ENCODE peak calls at places on chromosomes 12 and 14, in five cellular contexts. One of them, this sample, is unnamed.
A peak's percentile ranks its signal among the peaks of the same experiment; 100 is the strongest.

GRCh38 chr14:64198486-64198885 is 95.7 kb downstream of the ESR2 start:
- DNase-seq in stomach: no peak
- DNase-seq in ascending aorta: no peak
- DNase-seq in AG10803: no peak
- DNase-seq in choroid plexus epithelial cell: no peak
- DNase-seq in this sample: no peak

GRCh38 chr12:788288-788687 is 35.9 kb downstream of the WNK1 start:
- DNase-seq in stomach: no peak
- DNase-seq in ascending aorta: no peak
- DNase-seq in AG10803: no peak
- DNase-seq in choroid plexus epithelial cell: no peak
- DNase-seq in this sample: no peak

GRCh38 chr14:90775441-90775840 is 40.8 kb downstream of the TTC7B start:
- DNase-seq in stomach: no peak
- DNase-seq in ascending aorta: no peak
- DNase-seq in AG10803: no peak
- DNase-seq in choroid plexus epithelial cell: no peak
- DNase-seq in this sample: no peak

GRCh38 chr14:35883677-35884293 is 57.6 kb downstream of the BRMS1L start:
- DNase-seq in stomach: peak; percentile 54
- DNase-seq in ascending aorta: no peak
- DNase-seq in AG10803: peak; percentile 32
- DNase-seq in choroid plexus epithelial cell: peak; percentile 56
- DNase-seq in this sample: no peak

GRCh38 chr14:54025661-54026060 is 69.0 kb upstream of the BMP4 start:
- DNase-seq in stomach: no peak
- DNase-seq in ascending aorta: no peak
- DNase-seq in AG10803: no peak
- DNase-seq in choroid plexus epithelial cell: peak; percentile 50
- DNase-seq in this sample: peak; percentile 14

GRCh38 chr14:102822311-102822863 is 45.1 kb downstream of the TRAF3 start:
- DNase-seq in stomach: no peak
- DNase-seq in ascending aorta: no peak
- DNase-seq in AG10803: no peak
- DNase-seq in choroid plexus epithelial cell: no peak
- DNase-seq in this sample: no peak

GRCh38 chr14:89139404-89140247 is 277.4 kb downstream of the FOXN3 start:
- DNase-seq in stomach: no peak
- DNase-seq in ascending aorta: no peak
- DNase-seq in AG10803: no peak
- DNase-seq in choroid plexus epithelial cell: no peak
- DNase-seq in this sample: no peak

GRCh38 chr12:132140918-132141841 is 2.9 kb downstream of the DDX51 start:
- DNase-seq in stomach: no peak
- DNase-seq in ascending aorta: no peak
- DNase-seq in AG10803: no peak
- DNase-seq in choroid plexus epithelial cell: no peak
- DNase-seq in this sample: no peak

GRCh38 chr12:92055877-92056276 is 89.8 kb downstream of the BTG1 start:
- DNase-seq in stomach: peak; percentile 62
- DNase-seq in ascending aorta: no peak
- DNase-seq in AG10803: no peak
- DNase-seq in choroid plexus epithelial cell: no peak
- DNase-seq in this sample: no peak

GRCh38 chr12:72035625-72036024 is 97.0 kb downstream of the TPH2 start:
- DNase-seq in stomach: no peak
- DNase-seq in ascending aorta: no peak
- DNase-seq in AG10803: no peak
- DNase-seq in choroid plexus epithelial cell: no peak
- DNase-seq in this sample: no peak

GRCh38 chr12:120196363-120196762 is 1.8 kb upstream of the GCN1 start:
- DNase-seq in stomach: no peak
- DNase-seq in ascending aorta: no peak
- DNase-seq in AG10803: no peak
- DNase-seq in choroid plexus epithelial cell: peak; percentile 28
- DNase-seq in this sample: no peak

GRCh38 chr14:71693373-71693772 is 238.9 kb upstream of the RGS6 start:
- DNase-seq in stomach: no peak
- DNase-seq in ascending aorta: no peak
- DNase-seq in AG10803: peak; percentile 97
- DNase-seq in choroid plexus epithelial cell: peak; percentile 98
- DNase-seq in this sample: no peak

GRCh38 chr12:75058228-75058627 is 151.4 kb downstream of the KCNC2 start:
- DNase-seq in stomach: no peak
- DNase-seq in ascending aorta: no peak
- DNase-seq in AG10803: no peak
- DNase-seq in choroid plexus epithelial cell: peak; percentile 13
- DNase-seq in this sample: no peak

GRCh38 chr12:124730455-124730932 is 133.2 kb downstream of the SCARB1 start:
- DNase-seq in stomach: peak; percentile 58
- DNase-seq in ascending aorta: no peak
- DNase-seq in AG10803: peak; percentile 51
- DNase-seq in choroid plexus epithelial cell: peak; percentile 94
- DNase-seq in this sample: no peak

GRCh38 chr12:112948806-112949205 is 10.5 kb downstream of the OAS3 start:
- DNase-seq in stomach: no peak
- DNase-seq in ascending aorta: no peak
- DNase-seq in AG10803: no peak
- DNase-seq in choroid plexus epithelial cell: no peak
- DNase-seq in this sample: no peak

GRCh38 chr14:82642425-82642824 is 1108.8 kb upstream of the SEL1L start:
- DNase-seq in stomach: no peak
- DNase-seq in ascending aorta: no peak
- DNase-seq in AG10803: no peak
- DNase-seq in choroid plexus epithelial cell: peak; percentile 9
- DNase-seq in this sample: no peak

GRCh38 chr12:53737951-53738833 is 10.9 kb upstream of the CALCOCO1 start:
- DNase-seq in stomach: peak; percentile 48
- DNase-seq in ascending aorta: no peak
- DNase-seq in AG10803: no peak
- DNase-seq in choroid plexus epithelial cell: no peak
- DNase-seq in this sample: no peak

GRCh38 chr14:90308561-90308960 is 23.2 kb downstream of the NRDE2 start:
- DNase-seq in stomach: no peak
- DNase-seq in ascending aorta: no peak
- DNase-seq in AG10803: no peak
- DNase-seq in choroid plexus epithelial cell: no peak
- DNase-seq in this sample: no peak

GRCh38 chr14:42687421-42687820 is 1080.7 kb downstream of the LRFN5 start:
- DNase-seq in stomach: no peak
- DNase-seq in ascending aorta: no peak
- DNase-seq in AG10803: no peak
- DNase-seq in choroid plexus epithelial cell: no peak
- DNase-seq in this sample: no peak

GRCh38 chr14:22555573-22556011 is 33.4 kb downstream of the DAD1 start:
- DNase-seq in stomach: no peak
- DNase-seq in ascending aorta: no peak
- DNase-seq in AG10803: no peak
- DNase-seq in choroid plexus epithelial cell: no peak
- DNase-seq in this sample: no peak

GRCh38 chr12:121530600-121531355 is 50.0 kb downstream of the KDM2B start:
- DNase-seq in stomach: peak; percentile 61
- DNase-seq in ascending aorta: peak; percentile 50
- DNase-seq in AG10803: peak; percentile 80
- DNase-seq in choroid plexus epithelial cell: peak; percentile 83
- DNase-seq in this sample: no peak

GRCh38 chr12:49335955-49336644 is 888 bp downstream of the C1QL4 start:
- DNase-seq in stomach: no peak
- DNase-seq in ascending aorta: no peak
- DNase-seq in AG10803: no peak
- DNase-seq in choroid plexus epithelial cell: no peak
- DNase-seq in this sample: no peak

GRCh38 chr12:105226219-105226618 is 9.8 kb downstream of the APPL2 start:
- DNase-seq in stomach: peak; percentile 63
- DNase-seq in ascending aorta: peak; percentile 60
- DNase-seq in AG10803: peak; percentile 98
- DNase-seq in choroid plexus epithelial cell: peak; percentile 95
- DNase-seq in this sample: peak; percentile 93

GRCh38 chr12:49912345-49912744 is 8.6 kb upstream of the FAIM2 start:
- DNase-seq in stomach: no peak
- DNase-seq in ascending aorta: no peak
- DNase-seq in AG10803: no peak
- DNase-seq in choroid plexus epithelial cell: no peak
- DNase-seq in this sample: no peak

GRCh38 chr12:11482955-11483354 is 87.6 kb upstream of the PRB2 start:
- DNase-seq in stomach: no peak
- DNase-seq in ascending aorta: no peak
- DNase-seq in AG10803: peak; percentile 12
- DNase-seq in choroid plexus epithelial cell: peak; percentile 78
- DNase-seq in this sample: no peak

GRCh38 chr14:22532345-22533056 is 56.5 kb downstream of the DAD1 start:
- DNase-seq in stomach: no peak
- DNase-seq in ascending aorta: no peak
- DNase-seq in AG10803: peak; percentile 70
- DNase-seq in choroid plexus epithelial cell: peak; percentile 58
- DNase-seq in this sample: no peak

GRCh38 chr14:87407344-87407743 is 585.6 kb downstream of the GALC start:
- DNase-seq in stomach: no peak
- DNase-seq in ascending aorta: no peak
- DNase-seq in AG10803: no peak
- DNase-seq in choroid plexus epithelial cell: no peak
- DNase-seq in this sample: no peak

GRCh38 chr12:15827136-15827535 is 37.9 kb upstream of the EPS8 start:
- DNase-seq in stomach: no peak
- DNase-seq in ascending aorta: no peak
- DNase-seq in AG10803: no peak
- DNase-seq in choroid plexus epithelial cell: no peak
- DNase-seq in this sample: no peak
- TF ChIP-seq CTCF in stomach: no peak
- TF ChIP-seq CTCF in ascending aorta: no peak
- TF ChIP-seq CTCF in AG10803: no peak
- TF ChIP-seq CTCF in choroid plexus epithelial cell: no peak
- TF ChIP-seq CTCF in this sample: no peak

GRCh38 chr14:51546099-51546498 is 105.6 kb upstream of the FRMD6 start:
- DNase-seq in stomach: no peak
- DNase-seq in ascending aorta: no peak
- DNase-seq in AG10803: no peak
- DNase-seq in choroid plexus epithelial cell: no peak
- DNase-seq in this sample: no peak

GRCh38 chr14:51547260-51547659 is 104.5 kb upstream of the FRMD6 start:
- DNase-seq in stomach: no peak
- DNase-seq in ascending aorta: peak; percentile 10
- DNase-seq in AG10803: peak; percentile 99
- DNase-seq in choroid plexus epithelial cell: peak; percentile 100
- DNase-seq in this sample: peak; percentile 96

GRCh38 chr14:51547701-51548100 is 104.0 kb upstream of the FRMD6 start:
- DNase-seq in stomach: no peak
- DNase-seq in ascending aorta: no peak
- DNase-seq in AG10803: no peak
- DNase-seq in choroid plexus epithelial cell: no peak
- DNase-seq in this sample: no peak

GRCh38 chr14:51546603-51547258 is 105.0 kb upstream of the FRMD6 start:
- DNase-seq in stomach: no peak
- DNase-seq in ascending aorta: no peak
- DNase-seq in AG10803: no peak
- DNase-seq in choroid plexus epithelial cell: no peak
- DNase-seq in this sample: no peak

GRCh38 chr14:51548187-51548586 is 103.5 kb upstream of the FRMD6 start:
- DNase-seq in stomach: no peak
- DNase-seq in ascending aorta: no peak
- DNase-seq in AG10803: no peak
- DNase-seq in choroid plexus epithelial cell: no peak
- DNase-seq in this sample: no peak
- H3K4me3 ChIP-seq in stomach: no peak overlapping the region
- H3K4me3 ChIP-seq in ascending aorta: no peak overlapping the region
- H3K4me3 ChIP-seq in AG10803: no peak overlapping the region
- H3K4me3 ChIP-seq in choroid plexus epithelial cell: no peak overlapping the region
- H3K4me3 ChIP-seq in this sample: no peak overlapping the region

GRCh38 chr14:24132976-24133375 is 2.5 kb downstream of the FITM1 start:
- DNase-seq in stomach: no peak
- DNase-seq in ascending aorta: no peak
- DNase-seq in AG10803: no peak
- DNase-seq in choroid plexus epithelial cell: no peak
- DNase-seq in this sample: no peak

GRCh38 chr14:24132061-24132685 is 1.7 kb downstream of the FITM1 start:
- DNase-seq in stomach: peak; percentile 80
- DNase-seq in ascending aorta: no peak
- DNase-seq in AG10803: no peak
- DNase-seq in choroid plexus epithelial cell: no peak
- DNase-seq in this sample: no peak

GRCh38 chr14:24135584-24135833 is 485 bp upstream of the PSME1 start:
- DNase-seq in stomach: no peak
- DNase-seq in ascending aorta: no peak
- DNase-seq in AG10803: no peak
- DNase-seq in choroid plexus epithelial cell: no peak
- DNase-seq in this sample: no peak

GRCh38 chr14:24131549-24131966 is 1.1 kb downstream of the FITM1 start:
- DNase-seq in stomach: no peak
- DNase-seq in ascending aorta: no peak
- DNase-seq in AG10803: no peak
- DNase-seq in choroid plexus epithelial cell: no peak
- DNase-seq in this sample: no peak

DNA sequence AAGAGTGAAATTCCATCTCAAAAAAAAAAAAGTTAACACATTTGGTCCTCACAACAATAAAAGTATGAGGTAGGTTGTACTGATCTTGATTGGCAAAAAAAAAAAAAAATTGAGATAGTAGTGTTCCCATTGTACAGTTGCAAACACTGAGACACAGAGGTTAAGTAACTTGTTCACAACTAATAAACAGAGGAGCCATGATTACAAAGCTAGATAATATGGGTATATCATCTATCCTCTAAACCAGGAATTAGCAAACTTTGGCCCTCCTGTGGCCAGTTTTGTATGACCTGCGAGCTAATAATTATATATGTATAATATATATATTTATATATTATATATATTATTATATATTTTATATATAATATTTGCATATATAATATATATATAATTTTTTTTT is 2.3 kb upstream of the PSME1 start:
- DNase-seq in stomach: no peak
- DNase-seq in ascending aorta: no peak
- DNase-seq in AG10803: no peak
- DNase-seq in choroid plexus epithelial cell: no peak
- DNase-seq in this sample: no peak
- TF ChIP-seq CTCF in stomach: no peak
- TF ChIP-seq CTCF in ascending aorta: no peak
- TF ChIP-seq CTCF in AG10803: no peak
- TF ChIP-seq CTCF in choroid plexus epithelial cell: no peak
- TF ChIP-seq CTCF in this sample: no peak

DNA sequence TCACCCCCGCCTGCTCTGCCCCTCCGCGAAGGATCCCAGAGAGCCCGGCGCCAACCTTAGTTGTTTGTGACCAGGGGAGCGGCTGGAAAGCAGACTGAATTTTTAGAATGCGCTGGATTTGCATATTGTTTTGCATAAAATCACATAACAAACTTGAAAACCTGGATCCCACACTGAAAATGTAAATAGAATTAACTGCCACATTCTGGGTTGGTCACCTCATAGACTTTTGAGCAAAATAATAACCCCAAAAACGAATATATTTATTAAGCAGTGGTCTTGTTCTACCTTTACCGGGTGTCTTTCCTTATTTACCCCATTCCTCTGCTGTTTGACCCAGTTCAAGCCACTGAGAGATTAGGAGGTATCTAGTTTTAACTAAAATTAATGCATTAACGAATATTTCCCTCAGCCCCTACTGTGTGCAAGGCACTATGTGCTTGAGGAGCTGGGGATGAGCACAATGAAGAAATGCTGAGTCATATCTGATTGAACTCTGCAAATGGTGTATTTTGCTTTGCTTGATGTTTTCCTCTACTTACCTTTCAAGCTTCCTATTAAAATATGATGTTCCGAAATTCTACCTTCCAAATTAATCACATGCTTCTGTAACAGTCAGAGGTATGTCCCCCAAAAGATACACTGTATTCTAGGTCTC is 438 bp upstream of the EGLN3 start:
- DNase-seq in stomach: no peak
- DNase-seq in ascending aorta: no peak
- DNase-seq in AG10803: no peak
- DNase-seq in choroid plexus epithelial cell: no peak
- DNase-seq in this sample: no peak
- H3K4me3 ChIP-seq in stomach: peak overlapping the region; percentile 75
- H3K4me3 ChIP-seq in ascending aorta: peak overlapping the region; percentile 88
- H3K4me3 ChIP-seq in AG10803: peak overlapping the region; percentile 65
- H3K4me3 ChIP-seq in choroid plexus epithelial cell: peak overlapping the region; percentile 67
- H3K4me3 ChIP-seq in this sample: peak overlapping the region; percentile 61